ENCODE peak calls at places on chromosomes 4 and X, in four cellular contexts. L is Peyer's patch, X is right cardiac atrium, A is fibroblast of pulmonary artery. K is an unnamed sample.

GRCh38 chr4:185437809-185438208 is 12.0 kb upstream of the UFSP2 start:
- DNase-seq in L (no peak), X (no peak), A (no peak), K (no peak)

GRCh38 chr4:18075823-18076433 is 54.4 kb upstream of the LCORL start:
- DNase-seq in L (peak), X (peak), A (peak), K (no peak)

GRCh38 chr4:169253904-169254303 is 16.9 kb downstream of the SH3RF1 start:
- DNase-seq in L (no peak), X (no peak), A (peak), K (peak)

GRCh38 chrX:10360121-10360520 is 203.3 kb downstream of the CLCN4 start:
- DNase-seq in L (no peak), X (peak), A (no peak), K (no peak)

GRCh38 chr4:73599182-73599581 is 21.1 kb downstream of the RASSF6 start:
- DNase-seq in L (peak), X (no peak), A (peak), K (peak)

GRCh38 chr4:69760455-69760854 is at the start of gene SULT1B1:
- DNase-seq in L (peak), X (no peak), A (peak), K (no peak)

GRCh38 chrX:9465380-9466114 is 689 bp downstream of the TBL1X start:
- DNase-seq in L (peak), X (peak), A (no peak), K (no peak)

GRCh38 chr4:39655866-39656265 is 17.2 kb upstream of the SMIM14 start:
- DNase-seq in L (no peak), X (no peak), A (no peak), K (no peak)

GRCh38 chr4:167100120-167100519 is 134.2 kb downstream of the SPOCK3 start:
- DNase-seq in L (no peak), X (no peak), A (peak), K (peak)

GRCh38 chr4:113847710-113848109 is 86.2 kb upstream of the CAMK2D start:
- DNase-seq in L (no peak), X (no peak), A (no peak), K (no peak)

GRCh38 chrX:154660506-154660905 is 7.1 kb upstream of the CTAG2 start:
- DNase-seq in L (no peak), X (no peak), A (no peak), K (no peak)

GRCh38 chrX:16825306-16826035 is 39.2 kb downstream of the TXLNG start:
- DNase-seq in L (no peak), X (no peak), A (peak), K (no peak)

GRCh38 chr4:26992657-26993361 is 132.2 kb downstream of the STIM2 start:
- DNase-seq in L (no peak), X (peak), A (peak), K (peak)

GRCh38 chr4:173420324-173420752 is 21.4 kb upstream of the SCRG1 start:
- DNase-seq in L (no peak), X (no peak), A (peak), K (no peak)

GRCh38 chrX:37599735-37600134 is 28.3 kb downstream of the LANCL3 start:
- DNase-seq in L (no peak), X (no peak), A (no peak), K (no peak)

GRCh38 chr4:37139987-37140386 is 104.6 kb upstream of the NWD2 start:
- DNase-seq in L (no peak), X (no peak), A (no peak), K (no peak)

GRCh38 chr4:152605641-152606304 is 69.9 kb upstream of the FBXW7 start:
- DNase-seq in L (no peak), X (no peak), A (peak), K (peak)

GRCh38 chr4:169283114-169283509 is 12.4 kb upstream of the SH3RF1 start:
- DNase-seq in L (no peak), X (no peak), A (peak), K (peak)

GRCh38 chrX:103999234-103999633 is 14.3 kb downstream of the H2BW1 start:
- DNase-seq in L (no peak), X (no peak), A (no peak), K (no peak)

GRCh38 chr4:16516796-16517413 is 290.6 kb upstream of the TAPT1 start:
- DNase-seq in L (no peak), X (peak), A (peak), K (peak)

GRCh38 chrX:572490-573124 is 58.0 kb upstream of the SHOX start:
- DNase-seq in L (no peak), X (no peak), A (no peak), K (no peak)

GRCh38 chrX:154648931-154649863 is 4.2 kb downstream of the CTAG2 start:
- DNase-seq in L (no peak), X (no peak), A (no peak), K (no peak)

GRCh38 chr4:120753854-120754253 is 168.7 kb downstream of the PRDM5 start:
- DNase-seq in L (no peak), X (no peak), A (peak), K (no peak)

GRCh38 chr4:23923141-23923540 is 33.3 kb upstream of the PPARGC1A start:
- DNase-seq in L (no peak), X (no peak), A (no peak), K (no peak)

GRCh38 chrX:40808203-40808602 is 72.9 kb upstream of the MED14 start:
- DNase-seq in L (no peak), X (no peak), A (no peak), K (no peak)

GRCh38 chrX:78658851-78659744 is at the start of gene RTL3:
- DNase-seq in L (no peak), X (no peak), A (peak), K (peak)

GRCh38 chr4:173527103-173527876 is 2.7 kb downstream of the HAND2 start:
- DNase-seq in L (no peak), X (peak), A (peak), K (no peak)

DNA sequence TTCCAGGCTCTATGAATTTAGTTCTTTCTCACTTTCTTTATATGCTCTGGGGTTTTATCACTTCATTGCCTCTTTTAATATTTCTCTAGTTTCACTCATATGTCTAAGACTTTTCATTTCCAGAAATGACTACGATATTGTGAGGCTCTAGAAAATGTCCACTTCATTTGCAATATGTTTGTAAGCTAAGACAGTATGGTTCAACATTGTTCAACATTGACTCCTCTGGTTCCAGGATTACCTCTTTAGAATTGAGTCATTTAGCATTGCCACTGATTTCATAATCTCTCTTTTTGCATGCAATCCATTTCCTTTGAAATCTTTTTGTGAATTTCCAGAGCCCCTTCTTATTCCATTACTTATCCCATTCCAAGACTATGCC is 32.3 kb downstream of the BBS12 start:
- DNase-seq in L (no peak), X (no peak), A (peak), K (no peak)
- H3K4me3 ChIP-seq in L (no peak), X (no peak), A (no peak), K (no peak)

DNA sequence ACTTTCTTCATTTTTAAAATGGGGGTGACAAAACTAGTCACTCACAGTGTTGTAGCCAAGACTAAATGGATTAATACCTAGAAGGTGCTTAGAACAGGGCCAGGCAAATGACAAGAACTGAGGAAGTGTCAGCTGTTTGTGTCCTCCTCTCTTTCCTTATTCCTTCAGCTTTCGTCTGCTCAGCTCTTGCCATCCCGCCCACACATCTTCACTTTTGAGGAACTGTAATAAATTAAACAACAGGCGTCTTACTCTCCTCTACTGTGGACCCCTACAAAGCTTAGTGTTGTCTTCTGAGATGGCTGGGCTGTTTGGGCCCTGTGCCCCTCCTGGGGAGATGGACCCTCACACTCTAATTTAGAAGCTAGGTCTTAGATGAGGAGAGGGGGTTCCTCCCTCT is 2.7 kb downstream of the HPSE start:
- DNase-seq in L (no peak), X (no peak), A (no peak), K (no peak)
- H3K4me3 ChIP-seq in L (no peak), X (no peak), A (no peak), K (no peak)

DNA sequence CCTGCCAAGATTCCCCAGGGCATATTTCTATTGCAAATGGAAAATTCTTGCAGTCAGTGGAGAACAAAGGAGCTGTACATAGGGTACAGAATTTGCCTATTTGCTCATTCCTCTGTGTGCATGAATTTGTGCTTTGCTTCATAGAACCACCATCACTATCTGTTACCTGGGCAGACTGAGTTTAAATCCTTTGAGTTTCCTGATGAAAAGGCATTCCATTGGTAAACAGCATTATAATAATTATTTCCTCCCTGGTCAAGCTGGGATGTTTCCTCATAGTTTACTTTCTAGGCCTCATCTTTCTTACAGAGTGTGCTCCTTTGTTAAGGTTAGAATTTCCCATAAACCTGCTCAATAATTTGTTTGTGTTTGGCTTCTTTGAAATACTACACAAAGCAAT is 809 bp upstream of the SLC6A14 start:
- DNase-seq in L (no peak), X (no peak), A (no peak), K (no peak)
- H3K4me3 ChIP-seq in L (no peak), X (no peak), A (no peak), K (no peak)

DNA sequence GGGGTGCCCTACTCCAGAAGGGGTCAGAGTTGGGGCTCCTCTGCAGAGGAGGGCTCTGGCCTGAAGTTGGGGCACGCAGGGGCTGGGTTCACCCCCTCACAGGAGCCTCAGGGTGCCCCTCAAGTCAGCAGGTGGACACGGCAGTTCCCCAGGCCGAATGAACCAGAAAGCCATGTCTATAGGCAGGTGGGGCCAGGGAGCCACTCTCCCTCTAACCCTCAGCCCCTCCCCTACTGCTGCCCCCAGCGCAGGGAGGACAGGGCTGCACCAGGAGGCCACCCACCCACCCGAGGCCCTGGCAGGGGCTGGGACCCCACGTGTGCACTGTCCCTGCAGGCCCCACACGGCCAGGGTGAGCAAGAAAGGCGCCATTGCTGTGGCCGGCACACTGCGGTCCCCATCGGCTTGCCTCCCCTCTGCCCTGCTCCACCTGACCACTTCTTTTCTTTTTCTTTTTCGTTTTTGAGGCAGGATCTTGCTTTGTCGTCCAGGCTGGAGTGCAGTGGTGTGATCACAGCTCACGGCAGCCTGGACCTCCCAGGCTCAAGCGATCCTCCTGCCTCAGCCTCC is 83.8 kb downstream of the FAM53A start:
- DNase-seq in L (no peak), X (no peak), A (no peak), K (no peak)
- H3K4me3 ChIP-seq in L (no peak), X (no peak), A (no peak), K (no peak)

GRCh38 chr4:133145758-133146157 is 3.3 kb upstream of the PCDH10 start:
- DNase-seq in L (no peak), X (no peak), A (no peak), K (no peak)
- H3K4me3 ChIP-seq in L (no peak), X (no peak), A (peak), K (peak)

GRCh38 chr4:2819244-2820215 is 24.1 kb upstream of the ADD1 start:
- DNase-seq in L (no peak), X (no peak), A (no peak), K (no peak)
- H3K4me3 ChIP-seq in L (no peak), X (no peak), A (no peak), K (peak)

K was measured in astrocyte of the cerebellum.